ENCODE peak calls at places on chromosomes 7 and 10, in nine cellular contexts. K, U, P, J, X, E, A, V and M are unnamed samples.

GRCh38 chr7:101330011-101330484 is 8.4 kb upstream of the IFT22 start:
- DNase-seq in A (no peak), K (no peak), J (no peak), E (no peak), X (no peak), U (no peak), V (no peak), P (peak), M (no peak)

GRCh38 chr10:15253951-15254807 is 85.7 kb upstream of the NMT2 start:
- DNase-seq in E (no peak), K (no peak), X (no peak), V (no peak), P (no peak), U (no peak), J (no peak), A (no peak), M (no peak)

GRCh38 chr7:47378728-47379395 is 203.0 kb downstream of the TNS3 start:
- DNase-seq in K (no peak), U (no peak), E (no peak), P (no peak), V (no peak), J (peak), X (no peak), A (no peak), M (no peak)

GRCh38 chr10:86692023-86692514 is 23.8 kb downstream of the LDB3 start:
- DNase-seq in P (no peak), E (no peak), X (no peak), J (no peak), K (no peak), U (no peak), V (no peak), A (no peak), M (no peak)

GRCh38 chr7:94514140-94514889 is 4.7 kb downstream of the CASD1 start:
- DNase-seq in A (no peak), K (no peak), E (no peak), X (no peak), J (no peak), P (no peak), V (no peak), U (no peak), M (no peak)

GRCh38 chr10:132951926-132952325 is 9.6 kb upstream of the CFAP46 start:
- DNase-seq in E (no peak), V (no peak), J (no peak), U (no peak), X (no peak), P (no peak), K (no peak), A (no peak), M (no peak)

GRCh38 chr7:130351664-130352015 is 7.0 kb downstream of the CPA5 start:
- DNase-seq in V (no peak), A (peak), J (no peak), U (no peak), X (no peak), P (no peak), E (no peak), K (no peak), M (no peak)

GRCh38 chr10:126006906-126007305 is 110.5 kb downstream of the FANK1 start:
- DNase-seq in P (no peak), E (no peak), U (no peak), K (no peak), J (no peak), V (no peak), A (no peak), X (no peak), M (no peak)

GRCh38 chr10:117646718-117647117 is 104.2 kb downstream of the EMX2 start:
- DNase-seq in K (no peak), X (no peak), J (no peak), U (no peak), E (no peak), A (no peak), V (no peak), P (no peak), M (no peak)

GRCh38 chr7:55641273-55641691 is 69.0 kb upstream of the VOPP1 start:
- DNase-seq in J (no peak), K (no peak), A (no peak), P (no peak), U (peak), V (peak), X (peak), E (peak), M (peak)

GRCh38 chr7:4883352-4884144 is at the start of gene RADIL:
- DNase-seq in K (peak), P (peak), E (peak), J (peak), A (peak), U (peak), X (peak), V (peak), M (peak)

GRCh38 chr10:117539271-117539876 is 3.2 kb upstream of the EMX2 start:
- DNase-seq in J (no peak), E (no peak), P (no peak), V (no peak), U (no peak), X (no peak), K (no peak), A (no peak), M (no peak)

GRCh38 chr10:29627201-29628105 is 7.3 kb downstream of the SVIL start:
- DNase-seq in K (no peak), U (no peak), X (peak), E (no peak), P (no peak), V (peak), A (no peak), J (no peak), M (no peak)

GRCh38 chr7:1300636-1301035 is 68.0 kb downstream of the UNCX start:
- DNase-seq in X (no peak), V (no peak), E (no peak), J (no peak), P (no peak), A (no peak), K (no peak), U (no peak), M (no peak)

GRCh38 chr7:41702635-41703371 is at the start of gene INHBA:
- DNase-seq in X (no peak), P (peak), J (no peak), U (no peak), E (no peak), K (no peak), V (peak), A (no peak), M (no peak)

GRCh38 chr7:97844036-97844435 is 28.2 kb downstream of the ASNS start:
- DNase-seq in U (no peak), E (no peak), A (no peak), P (no peak), K (no peak), V (peak), X (no peak), J (no peak), M (no peak)

GRCh38 chr10:124296121-124296812 is 122.5 kb downstream of the OAT start:
- DNase-seq in E (no peak), K (no peak), U (no peak), A (no peak), X (peak), J (no peak), V (peak), P (no peak), M (peak)

GRCh38 chr10:122768033-122768745 is 68.5 kb upstream of the C10orf120 start:
- DNase-seq in U (no peak), V (no peak), E (no peak), P (no peak), X (no peak), J (no peak), K (no peak), A (no peak), M (no peak)

GRCh38 chr10:95693331-95693667 is 428 bp downstream of the TCTN3 start:
- DNase-seq in V (no peak), P (no peak), A (no peak), U (peak), E (peak), J (no peak), X (no peak), K (no peak), M (no peak)

GRCh38 chr10:132900211-132900756 is 42.1 kb downstream of the CFAP46 start:
- DNase-seq in U (no peak), P (peak), A (no peak), J (no peak), K (no peak), X (no peak), E (no peak), V (no peak), M (no peak)

GRCh38 chr7:40356312-40356711 is 221.5 kb downstream of the SUGCT start:
- DNase-seq in A (no peak), U (no peak), J (no peak), K (no peak), X (no peak), P (no peak), V (peak), E (no peak), M (no peak)

GRCh38 chr7:28018446-28018845 is 162.1 kb downstream of the JAZF1 start:
- DNase-seq in V (peak), U (no peak), A (no peak), J (no peak), E (no peak), X (no peak), P (no peak), K (no peak), M (no peak)

GRCh38 chr10:116802876-116803275 is 46.4 kb upstream of the ENO4 start:
- DNase-seq in E (no peak), V (no peak), X (no peak), P (no peak), U (no peak), K (no peak), J (no peak), A (no peak), M (no peak)

GRCh38 chr10:3468919-3469638 is 296.5 kb upstream of the PITRM1 start:
- DNase-seq in X (no peak), P (peak), A (peak), V (peak), E (no peak), K (no peak), U (no peak), J (peak), M (no peak)

GRCh38 chr7:39565538-39565937 is 666 bp upstream of the YAE1 start:
- DNase-seq in E (no peak), J (no peak), K (no peak), P (no peak), A (no peak), V (no peak), U (no peak), X (no peak), M (no peak)

GRCh38 chr7:100688593-100688860 is 5.5 kb downstream of the GIGYF1 start:
- DNase-seq in J (no peak), V (no peak), U (no peak), A (no peak), E (no peak), P (no peak), K (no peak), X (no peak), M (no peak)

GRCh38 chr7:4794591-4795350 is 19.3 kb downstream of the AP5Z1 start:
- DNase-seq in A (no peak), J (no peak), E (no peak), X (no peak), U (no peak), K (no peak), V (no peak), P (no peak), M (no peak)

GRCh38 chr10:4984223-4984622 is 19.4 kb downstream of the AKR1C2 start:
- DNase-seq in P (no peak), V (no peak), A (no peak), E (no peak), K (no peak), U (no peak), J (no peak), X (no peak), M (no peak)

GRCh38 chr7:101390901-101391301 is 28.2 kb downstream of the COL26A1 start:
- DNase-seq in V (peak), K (no peak), X (no peak), P (no peak), A (no peak), J (no peak), E (peak), U (peak), M (peak)

GRCh38 chr10:3995302-3996210 is 210.5 kb upstream of the KLF6 start:
- DNase-seq in K (no peak), P (no peak), X (no peak), E (no peak), J (no peak), A (no peak), U (no peak), V (peak), M (no peak)

GRCh38 chr7:37284805-37285211 is 163.9 kb downstream of the ELMO1 start:
- DNase-seq in E (peak), X (no peak), V (no peak), K (no peak), P (peak), J (peak), A (peak), U (peak), M (peak)

GRCh38 chr10:128959746-128960145 is 507.3 kb upstream of the MGMT start:
- DNase-seq in E (no peak), J (no peak), A (no peak), P (no peak), U (no peak), X (no peak), K (no peak), V (no peak), M (no peak)